ENCODE peak calls at places on chromosomes 12 and 14, in eight cellular contexts. F is mammary epithelial cell, C is A549, O is GM12864, M is cardiac muscle cell, S is lung, B is endothelial cell of umbilical vein, A is neural progenitor cell. T is an unnamed sample.

GRCh38 chr14:32197919-32198318 is 3.9 kb upstream of the RNU6-7 start:
- DNase-seq in F (peak), C (no peak), O (no peak), M (no peak), S (no peak), B (no peak), A (no peak), T (peak)

GRCh38 chr12:24586293-24586692 is 362.6 kb downstream of the BCAT1 start:
- DNase-seq in F (no peak), C (no peak), O (no peak), M (no peak), S (no peak), B (no peak), A (no peak), T (no peak)

GRCh38 chr12:76556373-76556772 is 3.2 kb downstream of the OSBPL8 start:
- DNase-seq in F (no peak), C (no peak), O (no peak), M (no peak), S (no peak), B (peak), A (no peak), T (no peak)

GRCh38 chr12:109389146-109389545 is 41.4 kb downstream of the MYO1H start:
- DNase-seq in F (no peak), C (peak), O (no peak), M (no peak), S (no peak), B (no peak), A (no peak), T (peak)

GRCh38 chr12:92582466-92582865 is 120.3 kb upstream of the PLEKHG7 start:
- DNase-seq in F (no peak), C (no peak), O (no peak), M (no peak), S (no peak), B (no peak), A (no peak), T (no peak)

GRCh38 chr14:75247286-75247922 is 31.2 kb upstream of the FOS start:
- DNase-seq in F (no peak), C (no peak), O (peak), M (no peak), S (no peak), B (no peak), A (no peak), T (peak)

GRCh38 chr12:10031771-10032175 is 1.3 kb downstream of the CLEC9A start:
- DNase-seq in F (peak), C (peak), O (no peak), M (peak), S (no peak), B (peak), A (no peak), T (no peak)

GRCh38 chr14:104441275-104442106 is 138.1 kb upstream of the C14orf180 start:
- DNase-seq in F (no peak), C (no peak), O (no peak), M (no peak), S (peak), B (no peak), A (no peak), T (no peak)

GRCh38 chr12:90858261-90858660 is 96.7 kb downstream of the CCER1 start:
- DNase-seq in F (peak), C (no peak), O (no peak), M (peak), S (no peak), B (peak), A (peak), T (no peak)

GRCh38 chr14:105294142-105294597 is 6.6 kb downstream of the BRF1 start:
- DNase-seq in F (no peak), C (no peak), O (no peak), M (peak), S (no peak), B (peak), A (peak), T (peak)

GRCh38 chr12:68863109-68863770 is 55.3 kb downstream of the MDM2 start:
- DNase-seq in F (no peak), C (no peak), O (no peak), M (no peak), S (no peak), B (no peak), A (no peak), T (no peak)

GRCh38 chr12:89661706-89662330 is 46.8 kb downstream of the ATP2B1 start:
- DNase-seq in F (no peak), C (no peak), O (no peak), M (no peak), S (no peak), B (no peak), A (no peak), T (peak)

GRCh38 chr12:116360579-116361403 is 83.3 kb upstream of the MED13L start:
- DNase-seq in F (no peak), C (no peak), O (no peak), M (no peak), S (no peak), B (no peak), A (no peak), T (peak)

GRCh38 chr14:95207475-95208253 is 50.3 kb upstream of the DICER1 start:
- DNase-seq in F (no peak), C (no peak), O (no peak), M (no peak), S (no peak), B (no peak), A (no peak), T (no peak)

GRCh38 chr12:120687570-120688289 is 781 bp downstream of the MLEC start:
- DNase-seq in F (no peak), C (no peak), O (no peak), M (peak), S (peak), B (peak), A (peak), T (peak)

GRCh38 chr12:54585243-54585642 is 3.2 kb downstream of the PPP1R1A start:
- DNase-seq in F (no peak), C (no peak), O (no peak), M (no peak), S (no peak), B (no peak), A (no peak), T (no peak)

GRCh38 chr12:124698211-124698997 is 131.0 kb upstream of the NCOR2 start:
- DNase-seq in F (no peak), C (no peak), O (no peak), M (peak), S (no peak), B (no peak), A (no peak), T (no peak)

GRCh38 chr14:57139173-57139572 is 129.5 kb downstream of the EXOC5 start:
- DNase-seq in F (no peak), C (no peak), O (no peak), M (no peak), S (no peak), B (no peak), A (no peak), T (no peak)

GRCh38 chr12:63068857-63069442 is 82.1 kb downstream of the AVPR1A start:
- DNase-seq in F (peak), C (peak), O (no peak), M (peak), S (no peak), B (peak), A (peak), T (peak)

GRCh38 chr14:92783813-92784431 is 10.2 kb upstream of the GOLGA5 start:
- DNase-seq in F (peak), C (peak), O (no peak), M (peak), S (no peak), B (peak), A (peak), T (peak)

GRCh38 chr12:19643635-19644034 is 204.3 kb downstream of the AEBP2 start:
- DNase-seq in F (peak), C (peak), O (no peak), M (peak), S (no peak), B (peak), A (peak), T (no peak)

GRCh38 chr12:78406776-78407335 is 457.7 kb upstream of the SYT1 start:
- DNase-seq in F (no peak), C (no peak), O (peak), M (peak), S (no peak), B (no peak), A (no peak), T (peak)

GRCh38 chr14:56004807-56005579 is 113.2 kb upstream of the PELI2 start:
- DNase-seq in F (no peak), C (peak), O (peak), M (peak), S (no peak), B (peak), A (peak), T (peak)

GRCh38 chr12:131385313-131386166 is 325.4 kb upstream of the SFSWAP start:
- DNase-seq in F (no peak), C (no peak), O (no peak), M (no peak), S (no peak), B (no peak), A (no peak), T (no peak)

GRCh38 chr14:42130809-42131208 is 524.1 kb downstream of the LRFN5 start:
- DNase-seq in F (peak), C (no peak), O (no peak), M (no peak), S (no peak), B (no peak), A (no peak), T (no peak)

GRCh38 chr14:30888480-30889243 is 14.3 kb downstream of the COCH start:
- DNase-seq in F (no peak), C (no peak), O (no peak), M (no peak), S (no peak), B (no peak), A (no peak), T (no peak)

GRCh38 chr12:51339750-51340149 is 6.7 kb downstream of the CELA1 start:
- DNase-seq in F (no peak), C (no peak), O (no peak), M (no peak), S (no peak), B (no peak), A (no peak), T (no peak)

GRCh38 chr12:84497819-84498218 is 414.8 kb downstream of the SLC6A15 start:
- DNase-seq in F (no peak), C (peak), O (no peak), M (peak), S (no peak), B (peak), A (peak), T (peak)

GRCh38 chr14:61320806-61321384 is 484 bp upstream of the PRKCH start:
- DNase-seq in F (no peak), C (no peak), O (no peak), M (no peak), S (no peak), B (peak), A (no peak), T (no peak)

GRCh38 chr12:94763461-94763860 is 113.1 kb upstream of the TMCC3 start:
- DNase-seq in F (no peak), C (no peak), O (no peak), M (no peak), S (no peak), B (no peak), A (no peak), T (peak)

GRCh38 chr12:130110910-130111309 is 51.4 kb upstream of the FZD10 start:
- DNase-seq in F (no peak), C (no peak), O (no peak), M (no peak), S (no peak), B (no peak), A (no peak), T (no peak)

GRCh38 chr12:80269953-80270552 is 170.7 kb downstream of the OTOGL start:
- DNase-seq in F (peak), C (peak), O (no peak), M (peak), S (no peak), B (peak), A (peak), T (peak)

GRCh38 chr12:130249376-130249775 is 87.1 kb downstream of the FZD10 start:
- DNase-seq in F (no peak), C (no peak), O (no peak), M (no peak), S (no peak), B (no peak), A (no peak), T (no peak)

GRCh38 chr14:49691031-49691430 is 1.9 kb upstream of the KLHDC1 start:
- DNase-seq in F (no peak), C (peak), O (no peak), M (no peak), S (no peak), B (no peak), A (no peak), T (no peak)

GRCh38 chr14:60164404-60164716 is 838 bp downstream of the DHRS7 start:
- DNase-seq in F (no peak), C (no peak), O (no peak), M (no peak), S (no peak), B (no peak), A (no peak), T (no peak)

DNA sequence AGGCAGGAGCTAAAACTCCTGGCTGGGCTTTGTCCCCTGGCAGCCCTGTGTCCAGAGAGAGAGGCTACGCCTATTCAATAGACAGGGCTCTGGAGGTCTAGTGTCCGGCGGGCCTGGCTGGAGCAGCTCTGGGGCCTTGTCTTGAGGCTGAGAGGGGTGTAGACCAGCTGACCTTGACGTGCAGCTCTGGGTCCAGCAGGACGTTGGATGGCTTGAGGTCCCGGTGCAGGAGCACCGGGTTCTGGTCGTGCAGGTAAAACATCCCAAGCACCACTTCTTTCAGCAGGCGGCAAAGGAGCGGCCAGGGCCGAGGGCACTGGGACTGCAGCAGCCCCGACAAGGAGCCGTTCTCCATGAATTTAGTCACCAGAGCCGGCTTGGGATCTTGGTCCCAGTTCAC is 948 bp downstream of the RIPK3 start:
- DNase-seq in F (no peak), C (no peak), O (no peak), M (no peak), S (no peak), B (no peak), A (no peak), T (no peak)
- H3K4me3 ChIP-seq in F (no peak), C (no peak), O (peak), M (no peak), S (no peak), B (no peak), A (peak), T (peak)

GRCh38 chr12:75437564-75437963 is 43.0 kb upstream of the GLIPR1 start:
- DNase-seq in F (peak), C (peak), O (peak), M (peak), S (no peak), B (peak), A (no peak), T (peak)
- TF ChIP-seq CTCF in F (peak), C (no peak), O (peak), M (peak), S (peak), B (peak), A (no peak), T (peak)

DNA sequence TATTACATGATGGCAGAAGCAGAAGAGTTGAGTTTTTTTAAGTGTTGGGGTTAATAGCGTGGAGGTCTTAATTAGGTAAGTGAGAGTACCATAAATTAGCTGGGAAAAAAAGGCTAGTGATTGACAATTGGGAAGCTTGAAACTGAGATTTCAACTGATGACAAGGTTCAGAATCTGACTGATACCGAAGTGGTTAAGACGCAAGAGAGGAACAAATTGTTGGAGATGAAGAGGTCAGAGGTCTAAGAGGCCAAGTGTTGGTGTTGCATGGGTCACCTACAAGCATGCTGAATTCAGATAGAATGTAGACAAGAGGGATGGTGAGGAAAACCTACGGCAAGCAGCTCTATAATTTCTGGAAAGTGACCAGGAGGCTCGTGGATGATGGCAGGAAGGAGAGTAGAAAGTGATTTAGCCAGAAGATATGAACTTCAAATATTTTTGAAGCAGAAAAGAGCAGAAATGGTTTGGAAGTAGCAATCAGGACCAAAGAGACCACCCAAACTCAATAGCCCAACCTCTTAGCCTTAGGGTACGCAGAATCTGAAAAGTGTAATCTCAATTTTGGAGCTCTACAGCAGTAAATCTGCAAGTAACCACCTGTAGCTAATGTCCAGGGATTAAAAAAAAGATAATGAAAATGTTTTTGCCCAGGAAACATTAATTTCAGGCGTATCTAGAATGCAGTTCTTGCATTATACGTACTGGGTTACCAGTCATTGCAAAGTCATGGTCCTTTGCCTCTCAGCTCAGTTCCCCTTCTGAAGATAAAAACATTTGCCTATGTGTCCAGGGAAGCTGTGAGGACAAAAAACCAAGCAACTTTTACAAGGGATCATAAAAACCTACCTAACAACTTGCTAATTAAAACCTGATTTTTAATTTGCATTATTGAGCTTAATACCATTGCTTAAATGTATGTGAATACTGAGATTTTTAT is 1.7 kb upstream of the TMPO start:
- DNase-seq in F (no peak), C (no peak), O (no peak), M (no peak), S (no peak), B (no peak), A (no peak), T (peak)
- H3K4me3 ChIP-seq in F (peak), C (peak), O (peak), M (peak), S (no peak), B (no peak), A (peak), T (peak)

GRCh38 chr12:64236549-64236948 is 14.5 kb upstream of the KICS2 start:
- DNase-seq in F (no peak), C (peak), O (no peak), M (peak), S (no peak), B (peak), A (no peak), T (no peak)
- TF ChIP-seq CTCF in F (peak), C (no peak), O (no peak), M (peak), S (no peak), B (no peak), A (no peak), T (no peak)

DNA sequence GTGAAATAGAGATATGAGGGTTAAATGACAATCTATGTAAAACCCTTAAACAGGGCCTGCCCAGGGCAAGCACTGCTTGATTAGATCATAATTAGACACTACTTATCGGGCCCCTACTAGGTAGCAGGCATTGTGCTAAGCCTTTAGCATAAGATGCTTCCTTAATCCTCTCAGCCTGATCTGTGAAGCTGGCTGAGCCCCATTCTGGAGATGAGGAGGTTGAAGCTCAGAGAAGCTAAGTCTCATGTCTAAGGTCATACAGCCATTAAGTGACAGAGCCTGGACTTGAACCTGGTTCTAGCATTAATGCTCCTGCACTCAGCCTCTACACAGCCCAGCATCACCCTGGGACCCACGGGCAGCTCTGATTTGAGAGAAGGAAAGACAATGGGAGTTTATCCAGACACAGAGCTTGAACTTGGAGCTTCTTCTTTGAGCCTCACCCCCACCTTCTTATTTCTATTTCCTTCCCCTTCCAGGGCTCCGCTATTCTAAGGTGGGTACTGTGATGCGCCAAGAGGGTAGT is 761 bp upstream of the ZDHHC22 start:
- DNase-seq in F (no peak), C (no peak), O (no peak), M (no peak), S (no peak), B (no peak), A (peak), T (no peak)
- H3K4me3 ChIP-seq in F (no peak), C (no peak), O (no peak), M (no peak), S (no peak), B (no peak), A (peak), T (no peak)

GRCh38 chr14:22168092-22168955 is 420.7 kb downstream of the DAD1 start:
- DNase-seq in F (no peak), C (no peak), O (no peak), M (peak), S (no peak), B (no peak), A (no peak), T (no peak)
- TF ChIP-seq CTCF in F (peak), C (no peak), O (no peak), M (no peak), S (no peak), B (no peak), A (peak), T (no peak)

DNA sequence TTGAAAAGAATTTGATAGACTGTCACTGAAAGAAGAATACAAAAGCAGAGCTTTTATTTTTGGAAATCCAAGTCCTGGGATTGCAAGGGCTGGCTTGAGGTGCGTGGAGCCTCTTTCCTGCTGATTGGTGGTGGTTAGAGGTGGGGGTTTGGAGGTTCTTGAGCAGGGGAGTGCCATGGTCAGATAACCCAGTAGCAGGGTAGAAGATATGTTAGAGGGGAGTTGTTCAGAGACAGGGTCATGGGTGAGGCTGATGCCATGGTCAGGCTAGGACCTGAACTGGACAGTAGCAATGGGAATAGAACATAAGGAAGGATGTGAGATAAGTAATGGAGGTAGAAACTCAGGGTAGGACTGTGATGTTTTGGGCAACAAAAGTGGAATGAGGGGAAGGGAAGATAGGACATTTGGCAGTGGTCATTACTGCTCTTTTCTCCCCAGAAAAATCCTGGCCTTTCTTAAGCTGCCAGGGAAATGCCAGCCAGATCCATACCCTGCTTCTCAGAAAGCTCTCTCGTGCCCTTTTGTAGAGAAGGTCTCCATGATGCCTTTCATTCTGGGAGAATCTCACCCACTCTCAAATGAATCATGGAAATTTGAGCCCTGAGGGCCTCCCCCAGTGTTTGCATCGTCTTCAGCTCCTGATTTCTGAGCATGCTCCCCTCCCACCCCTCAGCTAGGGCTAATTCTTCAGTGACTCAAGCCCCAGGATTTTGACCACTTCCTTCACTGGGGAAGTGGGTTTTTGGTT is 9.5 kb downstream of the EMP1 start:
- DNase-seq in F (peak), C (peak), O (no peak), M (peak), S (no peak), B (peak), A (no peak), T (no peak)
- H3K4me3 ChIP-seq in F (peak), C (no peak), O (no peak), M (no peak), S (no peak), B (no peak), A (no peak), T (no peak)